ENCODE peak calls at places on chromosomes 16 and 17, in five cellular contexts. One of them, this sample, is unnamed.

GRCh38 chr17:12574525-12574924 is 91.2 kb upstream of the MYOCD start:
- DNase-seq in aorta: no peak
- DNase-seq in PC-3: no peak
- DNase-seq in A549: no peak
- DNase-seq in testis: no peak
- DNase-seq in this sample: no peak

GRCh38 chr17:69560987-69561441 is 146.5 kb downstream of the MAP2K6 start:
- DNase-seq in aorta: no peak
- DNase-seq in PC-3: peak; percentile 74
- DNase-seq in A549: no peak
- DNase-seq in testis: no peak
- DNase-seq in this sample: no peak

GRCh38 chr17:67995568-67996191 is 589 bp downstream of the C17orf58 start:
- DNase-seq in aorta: no peak
- DNase-seq in PC-3: peak; percentile 34
- DNase-seq in A549: peak; percentile 19
- DNase-seq in testis: no peak
- DNase-seq in this sample: peak; percentile 85

GRCh38 chr16:87198328-87198731 is 118.9 kb downstream of the C16orf95 start:
- DNase-seq in aorta: no peak
- DNase-seq in PC-3: peak; percentile 39
- DNase-seq in A549: no peak
- DNase-seq in testis: no peak
- DNase-seq in this sample: peak; percentile 74

GRCh38 chr16:84689126-84689525 is 10.7 kb upstream of the USP10 start:
- DNase-seq in aorta: no peak
- DNase-seq in PC-3: peak; percentile 35
- DNase-seq in A549: no peak
- DNase-seq in testis: no peak
- DNase-seq in this sample: no peak

GRCh38 chr16:69523571-69523970 is 42.2 kb upstream of the NFAT5 start:
- DNase-seq in aorta: no peak
- DNase-seq in PC-3: no peak
- DNase-seq in A549: no peak
- DNase-seq in testis: no peak
- DNase-seq in this sample: no peak

GRCh38 chr17:50087912-50088405 is 7.2 kb upstream of the PDK2 start:
- DNase-seq in aorta: peak; percentile 40
- DNase-seq in PC-3: no peak
- DNase-seq in A549: no peak
- DNase-seq in testis: no peak
- DNase-seq in this sample: no peak

GRCh38 chr16:3738541-3738940 is 21.2 kb upstream of the TRAP1 start:
- DNase-seq in aorta: no peak
- DNase-seq in PC-3: no peak
- DNase-seq in A549: no peak
- DNase-seq in testis: no peak
- DNase-seq in this sample: no peak

GRCh38 chr16:24013733-24014645 is 178.2 kb downstream of the PRKCB start:
- DNase-seq in aorta: no peak
- DNase-seq in PC-3: no peak
- DNase-seq in A549: no peak
- DNase-seq in testis: no peak
- DNase-seq in this sample: no peak

DNA sequence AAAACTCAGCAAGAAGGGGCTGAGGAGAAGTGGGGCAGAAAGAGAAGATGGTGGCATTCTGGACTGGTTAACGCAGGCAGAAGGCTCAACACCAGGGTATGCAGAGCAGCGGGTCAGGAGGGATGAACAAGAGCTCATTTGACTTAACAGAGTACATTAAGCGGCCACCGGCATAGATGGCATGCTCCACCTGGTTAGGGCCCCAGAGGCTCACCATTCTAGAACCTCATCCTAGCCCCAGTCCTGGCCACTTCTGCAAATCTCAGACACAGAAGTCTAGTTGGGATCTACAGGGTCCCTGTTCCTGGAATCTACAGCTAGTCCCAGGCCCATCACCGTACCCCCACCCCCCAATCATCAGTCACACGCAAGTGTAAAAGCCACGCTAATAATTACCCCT is 1.7 kb upstream of the MYO1C start:
- DNase-seq in aorta: no peak
- DNase-seq in PC-3: no peak
- DNase-seq in A549: no peak
- DNase-seq in testis: no peak
- DNase-seq in this sample: no peak
- H3K4me1 ChIP-seq in aorta: no peaks in the 10 kb centered on the region
- H3K4me1 ChIP-seq in PC-3: peaks cover 4% of the 10 kb centered on the region
- H3K4me1 ChIP-seq in A549: peaks cover 21% of the 10 kb centered on the region
- H3K4me1 ChIP-seq in testis: peaks cover 15% of the 10 kb centered on the region
- H3K4me1 ChIP-seq in this sample: no peaks in the 10 kb centered on the region

GRCh38 chr17:82302498-82302963 is 14.9 kb downstream of the CD7 start:
- DNase-seq in aorta: no peak
- DNase-seq in PC-3: no peak
- DNase-seq in A549: no peak
- DNase-seq in testis: no peak
- DNase-seq in this sample: no peak
- H3K4me3 ChIP-seq in aorta: no peak overlapping the region
- H3K4me3 ChIP-seq in PC-3: no peak overlapping the region
- H3K4me3 ChIP-seq in A549: no peak overlapping the region
- H3K4me3 ChIP-seq in testis: no peak overlapping the region
- H3K4me3 ChIP-seq in this sample: no peak overlapping the region

GRCh38 chr17:46023783-46024388 is 24.8 kb downstream of the STH start:
- DNase-seq in aorta: no peak
- DNase-seq in PC-3: no peak
- DNase-seq in A549: no peak
- DNase-seq in testis: no peak
- DNase-seq in this sample: no peak
- H3K4me1 ChIP-seq in aorta: no peaks in the 10 kb centered on the region
- H3K4me1 ChIP-seq in PC-3: no peaks in the 10 kb centered on the region
- H3K4me1 ChIP-seq in A549: no peaks in the 10 kb centered on the region
- H3K4me1 ChIP-seq in testis: peaks cover 2% of the 10 kb centered on the region
- H3K4me1 ChIP-seq in this sample: peaks cover 7% of the 10 kb centered on the region

GRCh38 chr17:4941027-4941610 is 1.1 kb downstream of the RNF167 start:
- DNase-seq in aorta: no peak
- DNase-seq in PC-3: no peak
- DNase-seq in A549: no peak
- DNase-seq in testis: no peak
- DNase-seq in this sample: no peak
- H3K4me3 ChIP-seq in aorta: peak overlapping the region; percentile 65
- H3K4me3 ChIP-seq in PC-3: peak overlapping the region; percentile 91
- H3K4me3 ChIP-seq in A549: peak overlapping the region; percentile 85
- H3K4me3 ChIP-seq in testis: peak overlapping the region; percentile 69
- H3K4me3 ChIP-seq in this sample: peak overlapping the region; percentile 98

DNA sequence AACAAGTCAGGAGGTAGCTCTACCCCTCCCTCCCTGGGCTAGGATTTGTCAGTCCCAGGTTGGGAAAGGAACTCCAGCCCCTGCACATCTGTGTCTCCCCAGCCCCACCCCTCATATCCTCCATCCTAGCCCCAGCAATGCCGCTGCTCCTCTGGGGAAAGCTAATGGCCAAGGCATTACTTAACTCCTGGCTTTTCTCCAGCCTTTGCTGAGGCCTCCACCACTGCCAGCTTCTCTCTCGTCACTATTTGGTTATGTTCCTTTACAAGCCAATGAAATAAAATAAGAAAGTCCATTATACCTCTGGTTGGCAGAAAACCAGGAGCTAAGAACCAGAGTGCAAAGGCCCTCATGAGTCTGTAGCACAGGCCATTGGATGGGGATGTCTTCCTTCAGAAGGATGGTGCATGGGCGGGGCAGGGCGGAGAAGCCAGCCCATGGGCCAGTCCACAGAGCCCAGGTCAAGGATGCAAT is 171.0 kb downstream of the CCDC182 start:
- DNase-seq in aorta: peak; percentile 64
- DNase-seq in PC-3: peak; percentile 62
- DNase-seq in A549: no peak
- DNase-seq in testis: no peak
- DNase-seq in this sample: no peak
- H3K4me1 ChIP-seq in aorta: no peaks in the 10 kb centered on the region
- H3K4me1 ChIP-seq in PC-3: peaks cover 25% of the 10 kb centered on the region
- H3K4me1 ChIP-seq in A549: peaks cover 7% of the 10 kb centered on the region
- H3K4me1 ChIP-seq in testis: peaks cover 19% of the 10 kb centered on the region
- H3K4me1 ChIP-seq in this sample: peaks cover 21% of the 10 kb centered on the region

GRCh38 chr17:14304222-14304844 is 3.5 kb downstream of the HS3ST3B1 start:
- DNase-seq in aorta: no peak
- DNase-seq in PC-3: no peak
- DNase-seq in A549: no peak
- DNase-seq in testis: no peak
- DNase-seq in this sample: peak; percentile 62

GRCh38 chr17:14303343-14304221 is 2.7 kb downstream of the HS3ST3B1 start:
- DNase-seq in aorta: no peak
- DNase-seq in PC-3: no peak
- DNase-seq in A549: no peak
- DNase-seq in testis: no peak
- DNase-seq in this sample: peak; percentile 84

GRCh38 chr17:14306602-14307001 is 5.7 kb downstream of the HS3ST3B1 start:
- DNase-seq in aorta: no peak
- DNase-seq in PC-3: no peak
- DNase-seq in A549: no peak
- DNase-seq in testis: no peak
- DNase-seq in this sample: no peak

GRCh38 chr17:14305785-14306496 is 5.1 kb downstream of the HS3ST3B1 start:
- DNase-seq in aorta: no peak
- DNase-seq in PC-3: no peak
- DNase-seq in A549: no peak
- DNase-seq in testis: no peak
- DNase-seq in this sample: no peak

DNA sequence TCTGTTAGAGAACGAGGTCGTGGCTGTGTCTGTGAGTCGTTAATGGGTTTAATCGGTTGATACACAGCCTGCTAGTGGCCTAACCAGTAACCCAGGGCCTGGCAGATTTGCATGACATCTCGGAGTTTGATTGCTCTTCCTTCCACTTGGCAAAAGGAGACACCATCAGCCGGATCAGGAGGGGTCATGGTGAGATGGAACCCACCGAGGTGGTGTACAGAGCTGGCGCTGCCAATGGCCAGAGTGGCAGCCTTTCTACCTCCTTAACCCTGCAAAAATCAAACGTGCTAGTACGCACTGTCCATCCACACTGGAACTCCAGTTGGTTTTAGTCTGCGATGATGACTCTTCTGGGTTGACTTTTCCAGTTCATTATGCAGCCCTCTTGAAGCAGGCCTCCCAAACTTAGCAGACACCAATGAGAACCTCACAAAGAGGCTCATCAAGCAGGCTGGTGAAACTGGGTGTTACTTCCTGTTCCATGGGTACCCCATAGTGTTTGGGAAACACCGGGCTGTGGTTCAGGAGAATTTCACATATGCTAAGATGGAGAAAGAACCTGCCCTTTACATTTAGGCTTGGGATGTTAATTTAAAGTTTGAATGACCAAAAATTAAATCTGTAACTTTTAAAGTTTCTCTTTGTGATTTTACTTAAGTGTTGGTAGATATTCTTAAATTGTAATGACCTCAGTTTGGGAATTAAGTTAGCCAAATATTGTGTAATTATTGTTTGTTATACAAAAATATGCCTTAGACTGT is 4.2 kb downstream of the HS3ST3B1 start:
- DNase-seq in aorta: no peak
- DNase-seq in PC-3: no peak
- DNase-seq in A549: no peak
- DNase-seq in testis: no peak
- DNase-seq in this sample: peak; percentile 78
- H3K4me3 ChIP-seq in aorta: no peak overlapping the region
- H3K4me3 ChIP-seq in PC-3: no peak overlapping the region
- H3K4me3 ChIP-seq in A549: no peak overlapping the region
- H3K4me3 ChIP-seq in testis: no peak overlapping the region
- H3K4me3 ChIP-seq in this sample: peak overlapping the region; percentile 92

GRCh38 chr16:82756283-82756599 is 129.5 kb downstream of the CDH13 start:
- DNase-seq in aorta: peak; percentile 56
- DNase-seq in PC-3: no peak
- DNase-seq in A549: no peak
- DNase-seq in testis: no peak
- DNase-seq in this sample: no peak

GRCh38 chr16:82751020-82751419 is 124.3 kb downstream of the CDH13 start:
- DNase-seq in aorta: no peak
- DNase-seq in PC-3: no peak
- DNase-seq in A549: no peak
- DNase-seq in testis: no peak
- DNase-seq in this sample: no peak

GRCh38 chr16:82754716-82755513 is 128.1 kb downstream of the CDH13 start:
- DNase-seq in aorta: no peak
- DNase-seq in PC-3: no peak
- DNase-seq in A549: no peak
- DNase-seq in testis: no peak
- DNase-seq in this sample: no peak

GRCh38 chr16:82755570-82756282 is 129.0 kb downstream of the CDH13 start:
- DNase-seq in aorta: no peak
- DNase-seq in PC-3: no peak
- DNase-seq in A549: no peak
- DNase-seq in testis: no peak
- DNase-seq in this sample: peak; percentile 56

DNA sequence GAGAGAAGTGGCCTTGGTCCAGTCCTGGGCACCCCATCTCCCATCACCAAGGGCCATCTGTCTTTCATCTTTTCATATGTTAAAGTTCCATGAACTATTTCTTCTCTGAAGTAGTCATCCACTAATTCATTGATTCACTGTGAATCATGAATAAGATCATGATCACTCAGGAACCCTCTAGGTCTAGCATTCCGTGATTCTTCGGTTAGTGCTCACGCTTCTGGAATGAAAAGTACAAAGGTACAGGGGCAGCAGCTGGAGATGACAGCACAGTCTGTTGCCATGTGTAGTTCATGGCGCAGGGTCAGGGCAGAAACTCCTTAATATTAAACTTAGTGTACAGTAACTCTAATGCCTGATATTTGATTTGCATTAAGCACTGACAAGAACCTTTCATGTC is 127.1 kb downstream of the CDH13 start:
- DNase-seq in aorta: no peak
- DNase-seq in PC-3: peak; percentile 6
- DNase-seq in A549: no peak
- DNase-seq in testis: no peak
- DNase-seq in this sample: no peak
- H3K4me1 ChIP-seq in aorta: peaks cover 11% of the 10 kb centered on the region
- H3K4me1 ChIP-seq in PC-3: no peaks in the 10 kb centered on the region
- H3K4me1 ChIP-seq in A549: no peaks in the 10 kb centered on the region
- H3K4me1 ChIP-seq in testis: no peaks in the 10 kb centered on the region
- H3K4me1 ChIP-seq in this sample: peaks cover under 1% of the 10 kb centered on the region

DNA sequence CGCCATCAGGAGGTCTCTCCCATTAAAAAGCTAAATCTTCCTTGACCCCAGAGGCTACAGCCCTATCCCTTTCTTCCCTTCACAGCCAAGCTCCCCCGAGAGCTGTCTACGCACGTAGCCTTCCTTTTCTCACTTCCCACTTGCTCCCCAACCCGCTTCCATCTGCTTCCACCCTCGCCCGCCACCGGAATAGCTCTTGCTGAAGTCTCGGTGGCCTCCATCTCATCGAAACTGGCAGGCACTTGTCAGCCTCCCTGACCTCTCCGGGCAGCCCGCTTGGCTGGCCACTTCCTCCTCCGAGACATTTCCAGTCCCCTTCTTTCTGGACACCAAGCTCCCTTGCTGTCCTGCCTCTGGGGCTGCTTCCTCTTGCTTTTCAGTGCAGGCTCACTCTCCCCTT is 10.7 kb upstream of the EPOP start:
- DNase-seq in aorta: peak; percentile 79
- DNase-seq in PC-3: no peak
- DNase-seq in A549: no peak
- DNase-seq in testis: no peak
- DNase-seq in this sample: peak; percentile 42
- H3K4me3 ChIP-seq in aorta: no peak overlapping the region
- H3K4me3 ChIP-seq in PC-3: no peak overlapping the region
- H3K4me3 ChIP-seq in A549: no peak overlapping the region
- H3K4me3 ChIP-seq in testis: no peak overlapping the region
- H3K4me3 ChIP-seq in this sample: no peak overlapping the region